ENCODE peak calls at places on chromosomes 13 and 19, in eight cellular contexts. L is GM23338, T is AG04449, D is ascending aorta, G is dorsolateral prefrontal cortex, F is fibroblast of pulmonary artery, B is AG10803, N is AG09319. X is an unnamed sample.

GRCh38 chr19:17854061-17854460 is 5.6 kb upstream of the RPL18A start:
- DNase-seq in L (peak), T (no peak), D (no peak), G (no peak), F (no peak), B (no peak), N (no peak), X (no peak)

GRCh38 chr19:41421314-41421713 is 5.9 kb downstream of the B3GNT8 start:
- DNase-seq in L (no peak), T (no peak), D (no peak), G (no peak), F (no peak), B (no peak), N (no peak), X (no peak)

GRCh38 chr13:96984061-96984508 is 10.2 kb downstream of the OXGR1 start:
- DNase-seq in L (peak), T (no peak), D (no peak), G (no peak), F (peak), B (no peak), N (no peak), X (peak)

GRCh38 chr13:100636441-100636840 is 38.2 kb downstream of the TMTC4 start:
- DNase-seq in L (no peak), T (no peak), D (no peak), G (peak), F (no peak), B (no peak), N (no peak), X (no peak)

GRCh38 chr13:110426745-110427144 is 119.7 kb downstream of the COL4A2 start:
- DNase-seq in L (no peak), T (no peak), D (no peak), G (no peak), F (no peak), B (no peak), N (no peak), X (no peak)

GRCh38 chr13:34462843-34463242 is 479.2 kb upstream of the NBEA start:
- DNase-seq in L (no peak), T (no peak), D (no peak), G (no peak), F (peak), B (peak), N (no peak), X (peak)

GRCh38 chr13:27791146-27791900 is 960 bp upstream of the GSX1 start:
- DNase-seq in L (peak), T (no peak), D (no peak), G (no peak), F (no peak), B (no peak), N (no peak), X (no peak)

GRCh38 chr13:93007928-93008327 is 218.7 kb upstream of the GPC6 start:
- DNase-seq in L (no peak), T (no peak), D (no peak), G (no peak), F (no peak), B (no peak), N (no peak), X (no peak)

GRCh38 chr19:489418-490196 is 6.7 kb upstream of the MADCAM1 start:
- DNase-seq in L (peak), T (no peak), D (no peak), G (peak), F (peak), B (peak), N (no peak), X (peak)

GRCh38 chr13:105008606-105009005 is 1526.9 kb downstream of the EFNB2 start:
- DNase-seq in L (no peak), T (peak), D (no peak), G (no peak), F (no peak), B (no peak), N (no peak), X (no peak)

GRCh38 chr19:19550454-19550842 is 12.4 kb downstream of the CILP2 start:
- DNase-seq in L (no peak), T (no peak), D (no peak), G (no peak), F (peak), B (peak), N (no peak), X (peak)

GRCh38 chr13:113836917-113837553 is 26.8 kb downstream of the GAS6 start:
- DNase-seq in L (no peak), T (peak), D (no peak), G (no peak), F (peak), B (peak), N (peak), X (peak)

GRCh38 chr19:56837492-56837891 is 3.0 kb downstream of the PEG3 start:
- DNase-seq in L (no peak), T (no peak), D (peak), G (peak), F (peak), B (no peak), N (no peak), X (peak)

GRCh38 chr19:33062902-33063301 is 1.8 kb downstream of the RHPN2 start:
- DNase-seq in L (no peak), T (no peak), D (no peak), G (no peak), F (no peak), B (no peak), N (no peak), X (no peak)

GRCh38 chr13:20332361-20333096 is 100.4 kb upstream of the GJB6 start:
- DNase-seq in L (no peak), T (no peak), D (no peak), G (no peak), F (peak), B (peak), N (no peak), X (peak)

GRCh38 chr19:41922585-41922984 is 5.7 kb downstream of the ERFL start:
- DNase-seq in L (no peak), T (no peak), D (no peak), G (no peak), F (no peak), B (no peak), N (no peak), X (no peak)

GRCh38 chr19:15300533-15301194 is 31.7 kb downstream of the BRD4 start:
- DNase-seq in L (no peak), T (no peak), D (no peak), G (no peak), F (peak), B (peak), N (peak), X (peak)

GRCh38 chr19:6847828-6848200 is 39.6 kb upstream of the ADGRE1 start:
- DNase-seq in L (no peak), T (no peak), D (no peak), G (no peak), F (no peak), B (no peak), N (no peak), X (no peak)

GRCh38 chr19:35169226-35169995 is 14.9 kb downstream of the FXYD5 start:
- DNase-seq in L (no peak), T (no peak), D (no peak), G (no peak), F (no peak), B (no peak), N (no peak), X (no peak)

GRCh38 chr19:15112385-15112784 is 5.2 kb downstream of the SYDE1 start:
- DNase-seq in L (peak), T (no peak), D (no peak), G (no peak), F (no peak), B (peak), N (no peak), X (peak)

GRCh38 chr19:8501968-8502367 is 472 bp downstream of the PRAM1 start:
- DNase-seq in L (no peak), T (no peak), D (no peak), G (no peak), F (no peak), B (no peak), N (no peak), X (no peak)

GRCh38 chr19:14502334-14503092 is 6.6 kb upstream of the GIPC1 start:
- DNase-seq in L (no peak), T (no peak), D (no peak), G (no peak), F (peak), B (peak), N (no peak), X (peak)

GRCh38 chr19:56350416-56351045 is 35.9 kb upstream of the ZSCAN5A start:
- DNase-seq in L (peak), T (no peak), D (no peak), G (no peak), F (peak), B (peak), N (no peak), X (peak)

GRCh38 chr19:19595171-19595701 is 23.3 kb downstream of the PBX4 start:
- DNase-seq in L (no peak), T (no peak), D (no peak), G (no peak), F (peak), B (peak), N (no peak), X (peak)

GRCh38 chr19:30083125-30083681 is 141.2 kb downstream of the URI1 start:
- DNase-seq in L (no peak), T (no peak), D (no peak), G (no peak), F (no peak), B (no peak), N (no peak), X (no peak)

DNA sequence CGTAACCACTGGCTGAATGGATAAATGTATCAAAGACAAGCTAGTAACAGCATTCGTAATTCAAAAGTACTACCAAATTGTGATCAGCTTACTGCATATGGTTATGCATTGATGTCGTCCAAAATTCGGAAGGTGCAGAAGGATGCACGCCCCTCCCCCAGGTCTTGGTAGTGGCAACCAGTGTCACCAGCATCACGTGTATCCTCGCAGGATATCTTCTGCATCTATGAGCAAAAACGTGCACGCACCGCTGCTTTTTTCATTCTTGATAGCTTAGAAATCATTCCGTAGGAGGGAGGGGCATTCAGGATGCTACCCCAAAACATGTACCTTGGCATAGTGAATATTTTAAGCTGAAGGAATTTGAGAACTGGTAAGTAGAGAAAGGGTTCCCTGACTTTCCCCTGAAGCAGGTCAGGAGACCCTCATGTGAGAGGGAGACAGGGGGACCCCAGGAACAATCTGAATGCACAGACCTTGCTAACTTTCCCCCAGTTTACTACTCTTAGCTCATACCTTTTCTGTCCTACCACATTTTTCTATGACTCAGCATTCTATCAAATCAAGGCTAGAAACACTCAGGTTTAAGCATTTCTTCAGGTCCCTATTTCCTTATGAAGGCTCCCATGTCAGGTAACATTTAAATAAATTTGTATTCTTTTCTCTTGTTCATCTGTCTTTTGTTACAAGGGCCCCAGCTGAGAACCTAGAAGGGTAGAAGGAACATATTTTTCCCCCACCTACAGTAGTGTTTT is 61.2 kb upstream of the TM9SF2 start:
- DNase-seq in L (no peak), T (no peak), D (no peak), G (no peak), F (no peak), B (no peak), N (no peak), X (no peak)
- TF ChIP-seq CTCF in L (no peak), T (no peak), D (no peak), G (no peak), F (no peak), B (no peak), N (no peak), X (no peak)

GRCh38 chr19:2797280-2797679 is 12.0 kb downstream of the THOP1 start:
- DNase-seq in L (no peak), T (no peak), D (no peak), G (no peak), F (no peak), B (no peak), N (no peak), X (no peak)

GRCh38 chr19:2793577-2793976 is 8.3 kb downstream of the THOP1 start:
- DNase-seq in L (no peak), T (no peak), D (no peak), G (no peak), F (no peak), B (no peak), N (no peak), X (no peak)

GRCh38 chr19:2798158-2798685 is 12.9 kb downstream of the THOP1 start:
- DNase-seq in L (no peak), T (no peak), D (no peak), G (no peak), F (no peak), B (no peak), N (no peak), X (no peak)

GRCh38 chr19:2796659-2797266 is 11.5 kb downstream of the THOP1 start:
- DNase-seq in L (no peak), T (no peak), D (no peak), G (no peak), F (no peak), B (no peak), N (no peak), X (no peak)

GRCh38 chr19:2795827-2796658 is 10.7 kb downstream of the THOP1 start:
- DNase-seq in L (no peak), T (no peak), D (no peak), G (no peak), F (no peak), B (no peak), N (no peak), X (no peak)
- TF ChIP-seq CTCF in L (no peak), T (no peak), D (no peak), G (no peak), F (no peak), B (no peak), N (no peak), X (no peak)

DNA sequence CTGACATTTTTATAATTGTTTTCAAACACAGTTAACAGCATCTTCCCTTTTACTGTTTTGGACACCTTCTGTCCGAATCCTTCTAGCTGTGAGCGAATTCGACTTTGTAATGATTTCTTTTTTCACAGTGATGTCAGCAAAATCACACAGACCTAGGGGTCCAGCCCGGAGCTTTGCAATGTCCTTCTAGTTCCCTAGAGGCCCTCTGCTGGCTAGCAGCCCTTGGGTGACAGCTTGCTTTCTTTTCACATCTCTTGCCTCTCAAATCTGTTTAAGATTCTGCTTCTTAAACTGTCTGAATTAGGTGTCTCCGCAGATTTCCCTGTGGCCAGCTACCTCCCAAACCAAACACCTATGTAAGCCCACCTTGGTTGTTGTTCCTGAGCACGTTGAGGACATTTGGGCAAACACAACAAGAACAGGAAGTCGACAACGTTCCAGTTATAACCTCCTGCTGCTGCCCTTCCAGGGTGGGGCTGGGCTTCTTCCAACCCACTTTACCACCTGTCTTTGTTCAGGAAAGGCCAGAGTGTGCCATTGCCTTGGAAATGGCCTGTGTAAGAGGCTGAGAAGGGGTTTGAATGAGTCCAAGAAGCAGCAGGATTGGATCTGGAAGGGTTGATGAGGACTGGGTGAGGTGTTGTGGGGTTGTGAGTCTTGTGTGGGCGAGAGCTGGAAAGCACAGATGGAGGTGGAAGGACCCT is 123.1 kb downstream of the ATP8A2 start:
- DNase-seq in L (no peak), T (no peak), D (no peak), G (no peak), F (no peak), B (no peak), N (no peak), X (peak)
- TF ChIP-seq CTCF in L (peak), T (no peak), D (no peak), G (no peak), F (no peak), B (no peak), N (no peak), X (no peak)

GRCh38 chr19:23758187-23759074 is at the start of gene ZNF681:
- DNase-seq in L (peak), T (peak), D (peak), G (peak), F (peak), B (peak), N (peak), X (peak)
- TF ChIP-seq CTCF in L (no peak), T (no peak), D (peak), G (no peak), F (no peak), B (no peak), N (no peak), X (no peak)

X was measured in foreskin fibroblast.